ENCODE peak calls at places on chromosomes 5 and 9, in six cellular contexts. T is pancreas, L is AG08395, P is cardiac muscle cell, K is GM13977, O is mucosa of gallbladder. V is an unnamed sample.

GRCh38 chr5:127409236-127409921 is 108.1 kb upstream of the PRRC1 start:
- DNase-seq in T (no peak), L (no peak), P (no peak), K (no peak), O (no peak), V (no peak)

GRCh38 chr9:128575469-128575868 is 23.1 kb downstream of the SPTAN1 start:
- DNase-seq in T (no peak), L (no peak), P (no peak), K (no peak), O (no peak), V (no peak)

GRCh38 chr9:17962747-17963146 is 383.9 kb downstream of the SH3GL2 start:
- DNase-seq in T (no peak), L (no peak), P (no peak), K (no peak), O (no peak), V (no peak)

GRCh38 chr5:88675758-88676636 is 207.0 kb downstream of the MEF2C start:
- DNase-seq in T (no peak), L (no peak), P (peak), K (no peak), O (no peak), V (no peak)

GRCh38 chr9:34612788-34613390 is 992 bp upstream of the RPP25L start:
- DNase-seq in T (peak), L (peak), P (peak), K (peak), O (peak), V (peak)

GRCh38 chr9:26058111-26058895 is 380.1 kb upstream of the TUSC1 start:
- DNase-seq in T (no peak), L (peak), P (no peak), K (no peak), O (no peak), V (no peak)

GRCh38 chr9:122318284-122318683 is 52.5 kb upstream of the PTGS1 start:
- DNase-seq in T (no peak), L (no peak), P (no peak), K (no peak), O (peak), V (no peak)

GRCh38 chr9:133114451-133114885 is 6.6 kb downstream of the RALGDS start:
- DNase-seq in T (peak), L (peak), P (no peak), K (no peak), O (no peak), V (no peak)

GRCh38 chr5:176716320-176716719 is 69.0 kb downstream of the TSPAN17 start:
- DNase-seq in T (no peak), L (peak), P (no peak), K (no peak), O (no peak), V (no peak)

GRCh38 chr5:71778678-71779276 is 59.7 kb downstream of the CARTPT start:
- DNase-seq in T (no peak), L (peak), P (peak), K (no peak), O (peak), V (no peak)

GRCh38 chr9:83220737-83221136 is 157.8 kb upstream of the RASEF start:
- DNase-seq in T (no peak), L (peak), P (peak), K (peak), O (peak), V (peak)

GRCh38 chr9:3730527-3730926 is 204.7 kb upstream of the RFX3 start:
- DNase-seq in T (no peak), L (no peak), P (no peak), K (peak), O (no peak), V (no peak)

GRCh38 chr9:113719919-113720318 is 156.2 kb upstream of the ZNF618 start:
- DNase-seq in T (no peak), L (no peak), P (no peak), K (no peak), O (no peak), V (no peak)

V was measured in stomach.